ENCODE peak calls at places on chromosomes 1 and 21, in five cellular contexts. M, C, S, O and Q are unnamed samples.

GRCh38 chr21:41048636-41049035 is 119.3 kb upstream of the BACE2 start:
- DNase-seq in M (no peak), C (no peak), S (no peak), O (no peak), Q (no peak)

GRCh38 chr1:93908394-93909145 is 660 bp downstream of the GCLM start:
- DNase-seq in M (no peak), C (peak), S (no peak), O (peak), Q (peak)

GRCh38 chr1:54114955-54115354 is 37.8 kb downstream of the CDCP2 start:
- DNase-seq in M (no peak), C (no peak), S (no peak), O (no peak), Q (no peak)

GRCh38 chr1:43522776-43523480 is 7.8 kb upstream of the PTPRF start:
- DNase-seq in M (peak), C (no peak), S (no peak), O (no peak), Q (no peak)

GRCh38 chr1:30320581-30320890 is 402.8 kb downstream of the MATN1 start:
- DNase-seq in M (no peak), C (no peak), S (no peak), O (no peak), Q (no peak)

GRCh38 chr1:14017531-14017961 is 317.6 kb downstream of the PRDM2 start:
- DNase-seq in M (no peak), C (no peak), S (no peak), O (peak), Q (no peak)

GRCh38 chr21:42640486-42640885 is 12.9 kb upstream of the PDE9A start:
- DNase-seq in M (no peak), C (no peak), S (no peak), O (no peak), Q (no peak)

GRCh38 chr1:162625624-162626023 is 6.6 kb upstream of the DDR2 start:
- DNase-seq in M (no peak), C (no peak), S (no peak), O (no peak), Q (no peak)

GRCh38 chr1:226671268-226671667 is 67.8 kb downstream of the ITPKB start:
- DNase-seq in M (no peak), C (no peak), S (no peak), O (no peak), Q (no peak)

GRCh38 chr1:26213335-26213905 is 20.6 kb upstream of the CEP85 start:
- DNase-seq in M (no peak), C (no peak), S (no peak), O (no peak), Q (no peak)

GRCh38 chr21:37619464-37619974 is 252.9 kb downstream of the DYRK1A start:
- DNase-seq in M (no peak), C (no peak), S (no peak), O (no peak), Q (no peak)

GRCh38 chr1:6584126-6585080 is 4.6 kb downstream of the ZBTB48 start:
- DNase-seq in M (no peak), C (no peak), S (no peak), O (no peak), Q (no peak)

GRCh38 chr1:226625326-226625725 is 76.8 kb downstream of the STUM start:
- DNase-seq in M (no peak), C (no peak), S (no peak), O (no peak), Q (peak)

GRCh38 chr1:155003227-155003765 is 694 bp downstream of the ZBTB7B start:
- DNase-seq in M (no peak), C (no peak), S (no peak), O (no peak), Q (no peak)

GRCh38 chr21:43306391-43306790 is 120.5 kb downstream of the SIK1 start:
- DNase-seq in M (no peak), C (no peak), S (no peak), O (no peak), Q (no peak)

GRCh38 chr1:77762072-77762476 is 2.4 kb upstream of the USP33 start:
- DNase-seq in M (no peak), C (no peak), S (no peak), O (no peak), Q (no peak)

GRCh38 chr21:43876605-43877004 is 11.6 kb downstream of the AGPAT3 start:
- DNase-seq in M (no peak), C (no peak), S (no peak), O (no peak), Q (no peak)

GRCh38 chr21:41913230-41913629 is 34.1 kb upstream of the PRDM15 start:
- DNase-seq in M (no peak), C (no peak), S (no peak), O (no peak), Q (no peak)

GRCh38 chr1:247721222-247721621 is 4.8 kb upstream of the OR6F1 start:
- DNase-seq in M (no peak), C (no peak), S (no peak), O (no peak), Q (no peak)

GRCh38 chr1:182699673-182700350 is 15.4 kb upstream of the RGS8 start:
- DNase-seq in M (no peak), C (no peak), S (peak), O (peak), Q (no peak)

GRCh38 chr1:1371741-1372711 is 3.0 kb downstream of the AURKAIP1 start:
- DNase-seq in M (peak), C (peak), S (no peak), O (no peak), Q (peak)

GRCh38 chr1:70997793-70998192 is 49.8 kb downstream of the PTGER3 start:
- DNase-seq in M (no peak), C (no peak), S (no peak), O (no peak), Q (no peak)

GRCh38 chr1:27928216-27928954 is 6.4 kb upstream of the SMPDL3B start:
- DNase-seq in M (no peak), C (no peak), S (no peak), O (no peak), Q (no peak)

GRCh38 chr1:178650950-178651461 is 74.0 kb upstream of the RALGPS2 start:
- DNase-seq in M (no peak), C (no peak), S (no peak), O (no peak), Q (no peak)

GRCh38 chr1:156876281-156876680 is 15.6 kb downstream of the NTRK1 start:
- DNase-seq in M (no peak), C (no peak), S (no peak), O (no peak), Q (no peak)

GRCh38 chr1:225449261-225449660 is 21.4 kb upstream of the LBR start:
- DNase-seq in M (no peak), C (no peak), S (no peak), O (no peak), Q (no peak)

GRCh38 chr1:6962956-6963915 is 178.0 kb downstream of the CAMTA1 start:
- DNase-seq in M (peak), C (no peak), S (no peak), O (peak), Q (peak)

GRCh38 chr1:212255705-212256307 is 29.4 kb upstream of the PPP2R5A start:
- DNase-seq in M (no peak), C (no peak), S (no peak), O (no peak), Q (no peak)

GRCh38 chr1:58881471-58881994 is 97.7 kb upstream of the JUN start:
- DNase-seq in M (no peak), C (no peak), S (no peak), O (no peak), Q (no peak)

GRCh38 chr1:172837816-172838680 is 179.1 kb downstream of the FASLG start:
- DNase-seq in M (no peak), C (no peak), S (no peak), O (no peak), Q (no peak)

GRCh38 chr1:39980555-39981313 is 25.8 kb downstream of the MFSD2A start:
- DNase-seq in M (no peak), C (no peak), S (no peak), O (no peak), Q (no peak)

GRCh38 chr1:25803368-25803767 is 3.4 kb downstream of the SELENON start:
- DNase-seq in M (no peak), C (no peak), S (no peak), O (no peak), Q (no peak)

GRCh38 chr1:25103180-25103790 is 129.0 kb downstream of the SYF2 start:
- DNase-seq in M (no peak), C (no peak), S (peak), O (no peak), Q (no peak)